ENCODE peak calls at places on chromosome X, in ten cellular contexts. R is glomerular endothelial cell; N is SW480; X is pancreas; T is stimulated activated CD4-positive, alpha-beta T cell treated with anti-CD3 and anti-CD28 coated beads, Interleukin-2, amount 100 ng/mL, for 48 hours; E is GM23248; L is GM13977; S is LoVo; U is activated CD4-positive, alpha-beta T cell treated with anti-CD3 and anti-CD28 coated beads, Interleukin-2, amount 10 ng/mL, durations not matched to agents 7 days and 5 days; V is activated CD4-positive, CD25-positive, alpha-beta regulatory T cell treated with anti-CD3 and anti-CD28 coated beads, Interleukin-2, amount 50 U/mL, for 72 hours. J is an unnamed sample.

GRCh38 chrX:140343226-140343873 is 161.5 kb downstream of the SOX3 start:
- DNase-seq in R (no peak), N (no peak), X (no peak), T (no peak), E (peak), L (no peak), S (no peak), U (no peak), V (no peak), J (no peak)

GRCh38 chrX:49040376-49040955 is 2.7 kb downstream of the TFE3 start:
- DNase-seq in R (no peak), N (no peak), X (no peak), T (no peak), E (peak), L (no peak), S (no peak), U (no peak), V (no peak), J (peak)

GRCh38 chrX:120647127-120647526 is 17.3 kb upstream of the C1GALT1C1 start:
- DNase-seq in R (no peak), N (no peak), X (no peak), T (no peak), E (no peak), L (no peak), S (no peak), U (no peak), V (no peak), J (no peak)

GRCh38 chrX:21989415-21989814 is 42.7 kb upstream of the PHEX start:
- DNase-seq in R (no peak), N (no peak), X (no peak), T (no peak), E (no peak), L (no peak), S (no peak), U (no peak), V (no peak), J (no peak)

GRCh38 chrX:131854586-131854985 is 168.5 kb upstream of the STK26 start:
- DNase-seq in R (no peak), N (no peak), X (no peak), T (no peak), E (peak), L (no peak), S (no peak), U (no peak), V (no peak), J (peak)

GRCh38 chrX:43676960-43677582 is 21.0 kb downstream of the MAOA start:
- DNase-seq in R (no peak), N (peak), X (peak), T (no peak), E (no peak), L (no peak), S (no peak), U (no peak), V (no peak), J (no peak)

GRCh38 chrX:53263597-53264094 is 17.7 kb downstream of the IQSEC2 start:
- DNase-seq in R (no peak), N (peak), X (no peak), T (peak), E (peak), L (no peak), S (peak), U (peak), V (peak), J (peak)

GRCh38 chrX:40326186-40326965 is 228.6 kb upstream of the BCOR start:
- DNase-seq in R (no peak), N (no peak), X (no peak), T (no peak), E (peak), L (no peak), S (no peak), U (no peak), V (no peak), J (no peak)

GRCh38 chrX:140765043-140765784 is 55.7 kb downstream of the LINC00632 start:
- DNase-seq in R (no peak), N (no peak), X (no peak), T (no peak), E (peak), L (no peak), S (no peak), U (no peak), V (no peak), J (peak)